ENCODE peak calls at places on chromosomes 12 and 14, in nine cellular contexts. T is upper lobe of right lung, W is psoas muscle, I is WERI-Rb-1, D is neuronal stem cell, N is mammary epithelial cell, U is suprapubic skin, C is tibial artery, Z is brain microvascular endothelial cell. X is an unnamed sample. For H3K36me3 and H3K27me3, the result is how much of the 10 kb centered on the place peaks cover.

GRCh38 chr12:96401061-96401871 is 1.0 kb upstream of the CDK17 start:
- DNase-seq in T (no peak), W (no peak), I (no peak), D (no peak), N (peak), U (no peak), C (no peak), Z (peak), X (no peak)

GRCh38 chr14:59274991-59275391 is 86.5 kb downstream of the DAAM1 start:
- DNase-seq in T (peak), W (no peak), I (peak), D (no peak), N (peak), U (no peak), C (no peak), Z (no peak), X (no peak)

GRCh38 chr14:38079886-38080285 is 127.8 kb upstream of the SSTR1 start:
- DNase-seq in T (no peak), W (no peak), I (no peak), D (no peak), N (no peak), U (no peak), C (no peak), Z (no peak), X (no peak)

GRCh38 chr14:67137744-67138371 is 51.4 kb upstream of the GARIN2 start:
- DNase-seq in T (no peak), W (no peak), I (no peak), D (no peak), N (peak), U (no peak), C (no peak), Z (no peak), X (no peak)

GRCh38 chr12:53870122-53870521 is 68.5 kb upstream of the HOXC13 start:
- DNase-seq in T (no peak), W (no peak), I (no peak), D (no peak), N (no peak), U (no peak), C (no peak), Z (no peak), X (no peak)

GRCh38 chr14:88904864-88905263 is 80.4 kb downstream of the TTC8 start:
- DNase-seq in T (no peak), W (no peak), I (no peak), D (no peak), N (peak), U (no peak), C (no peak), Z (peak), X (peak)

GRCh38 chr12:131390408-131391100 is 320.3 kb upstream of the SFSWAP start:
- DNase-seq in T (no peak), W (no peak), I (no peak), D (peak), N (no peak), U (no peak), C (no peak), Z (no peak), X (peak)

GRCh38 chr12:81209001-81209400 is 131.1 kb downstream of the ACSS3 start:
- DNase-seq in T (no peak), W (no peak), I (no peak), D (no peak), N (no peak), U (no peak), C (no peak), Z (peak), X (no peak)

GRCh38 chr12:107670999-107671643 is 14.5 kb upstream of the PWP1 start:
- DNase-seq in T (no peak), W (no peak), I (peak), D (no peak), N (no peak), U (no peak), C (no peak), Z (no peak), X (peak)

GRCh38 chr14:57559561-57559960 is 65.9 kb upstream of the CCDC198 start:
- DNase-seq in T (no peak), W (no peak), I (no peak), D (peak), N (no peak), U (no peak), C (no peak), Z (no peak), X (no peak)

GRCh38 chr14:64673748-64674147 is 30.5 kb upstream of the PLEKHG3 start:
- DNase-seq in T (no peak), W (no peak), I (no peak), D (no peak), N (peak), U (no peak), C (no peak), Z (no peak), X (no peak)

GRCh38 chr12:124883263-124883876 is 19.7 kb upstream of the SCARB1 start:
- DNase-seq in T (no peak), W (no peak), I (no peak), D (no peak), N (no peak), U (no peak), C (no peak), Z (no peak), X (peak)

GRCh38 chr12:42767326-42767954 is 177.9 kb upstream of the PRICKLE1 start:
- DNase-seq in T (no peak), W (no peak), I (no peak), D (no peak), N (no peak), U (no peak), C (no peak), Z (no peak), X (no peak)

GRCh38 chr14:88468396-88468795 is 82.9 kb downstream of the SPATA7 start:
- DNase-seq in T (no peak), W (no peak), I (no peak), D (no peak), N (peak), U (no peak), C (no peak), Z (peak), X (no peak)

GRCh38 chr12:26721800-26722199 is 111.2 kb downstream of the ITPR2 start:
- DNase-seq in T (no peak), W (no peak), I (no peak), D (no peak), N (peak), U (no peak), C (no peak), Z (no peak), X (peak)

GRCh38 chr12:51351913-51352532 is 5.5 kb upstream of the CELA1 start:
- DNase-seq in T (no peak), W (no peak), I (peak), D (peak), N (peak), U (no peak), C (no peak), Z (peak), X (peak)

GRCh38 chr12:42446761-42447160 is 120.8 kb downstream of the PPHLN1 start:
- DNase-seq in T (no peak), W (no peak), I (no peak), D (peak), N (no peak), U (no peak), C (no peak), Z (no peak), X (no peak)

GRCh38 chr12:104910196-104910840 is 47.8 kb downstream of the SLC41A2 start:
- DNase-seq in T (no peak), W (no peak), I (no peak), D (no peak), N (peak), U (no peak), C (no peak), Z (peak), X (no peak)

GRCh38 chr12:3117144-3117581 is 40.0 kb downstream of the TSPAN9 start:
- DNase-seq in T (no peak), W (peak), I (no peak), D (no peak), N (peak), U (no peak), C (no peak), Z (peak), X (no peak)

GRCh38 chr12:4353785-4354208 is 25.7 kb downstream of the FGF23 start:
- DNase-seq in T (no peak), W (no peak), I (peak), D (no peak), N (peak), U (no peak), C (no peak), Z (no peak), X (peak)

GRCh38 chr12:93080994-93081809 is 152.1 kb upstream of the EEA1 start:
- DNase-seq in T (no peak), W (no peak), I (no peak), D (no peak), N (peak), U (no peak), C (no peak), Z (peak), X (no peak)

GRCh38 chr14:24556756-24557155 is 19.3 kb downstream of the CTSG start:
- DNase-seq in T (no peak), W (no peak), I (no peak), D (no peak), N (peak), U (no peak), C (no peak), Z (no peak), X (peak)

GRCh38 chr12:47817272-47818006 is 2.3 kb downstream of the HDAC7 start:
- DNase-seq in T (peak), W (peak), I (no peak), D (no peak), N (no peak), U (no peak), C (no peak), Z (no peak), X (no peak)

GRCh38 chr12:47812797-47813490 is 6.8 kb downstream of the HDAC7 start:
- DNase-seq in T (peak), W (peak), I (no peak), D (peak), N (peak), U (peak), C (peak), Z (peak), X (peak)

GRCh38 chr12:47813491-47814196 is 6.1 kb downstream of the HDAC7 start:
- DNase-seq in T (no peak), W (no peak), I (no peak), D (peak), N (no peak), U (no peak), C (no peak), Z (no peak), X (peak)

GRCh38 chr12:47816646-47817271 is 2.9 kb downstream of the HDAC7 start:
- DNase-seq in T (peak), W (peak), I (no peak), D (no peak), N (no peak), U (no peak), C (no peak), Z (no peak), X (peak)

DNA sequence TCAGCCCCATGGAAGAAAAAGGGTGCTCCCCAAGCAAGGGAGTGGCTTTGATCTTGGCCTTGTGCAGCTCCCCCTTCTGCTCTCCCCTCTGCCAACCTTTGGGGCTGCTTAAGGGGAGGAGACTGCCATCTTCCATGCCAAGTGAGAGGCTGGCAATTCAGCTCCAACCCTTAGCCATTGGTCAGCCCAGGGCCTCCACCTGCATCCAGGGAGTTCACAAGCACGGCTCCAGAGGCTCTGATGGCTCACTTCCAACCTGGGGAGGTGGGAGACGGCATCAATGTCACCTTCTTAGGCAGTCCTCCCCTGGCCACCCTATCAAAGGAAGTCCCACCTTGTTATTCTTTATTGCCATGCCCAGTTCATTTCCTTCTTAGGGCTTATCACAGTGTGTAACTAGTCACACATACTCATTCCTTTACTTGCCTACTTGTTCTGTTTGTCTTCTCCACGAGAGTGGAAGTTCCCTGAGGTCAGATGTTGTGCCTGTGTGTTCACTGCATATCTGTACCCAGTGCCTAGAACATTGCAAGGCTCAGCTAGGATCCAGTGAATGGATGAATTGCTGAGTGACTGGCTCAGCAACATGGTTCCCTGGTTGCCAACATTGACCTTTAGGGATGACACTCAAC is 5.0 kb downstream of the HDAC7 start:
- DNase-seq in T (no peak), W (no peak), I (no peak), D (no peak), N (no peak), U (no peak), C (no peak), Z (no peak), X (no peak)
- H3K36me3 ChIP-seq in T (under half), W (under half), I (under half), D (under half), N (under half), U (under half), C (under half), Z (under half), X (under half)

GRCh38 chr12:113056381-113056630 is 224 bp upstream of the DTX1 start:
- DNase-seq in T (no peak), W (no peak), I (no peak), D (no peak), N (no peak), U (no peak), C (no peak), Z (no peak), X (no peak)

GRCh38 chr12:113057565-113058485 is 1.3 kb downstream of the DTX1 start:
- DNase-seq in T (peak), W (peak), I (no peak), D (no peak), N (no peak), U (no peak), C (no peak), Z (no peak), X (no peak)

GRCh38 chr12:113058553-113058952 is 2.0 kb downstream of the DTX1 start:
- DNase-seq in T (no peak), W (no peak), I (no peak), D (no peak), N (no peak), U (no peak), C (no peak), Z (no peak), X (no peak)

GRCh38 chr12:113055594-113056380 is 743 bp upstream of the DTX1 start:
- DNase-seq in T (peak), W (no peak), I (no peak), D (no peak), N (no peak), U (no peak), C (no peak), Z (no peak), X (no peak)

GRCh38 chr12:113056631-113057488 is at the start of gene DTX1:
- DNase-seq in T (peak), W (peak), I (peak), D (no peak), N (no peak), U (no peak), C (no peak), Z (no peak), X (no peak)
- H3K27me3 ChIP-seq in T (under half), W (under half), I (under half), D (under half), N (under half), U (under half), C (half or more), Z (half or more), X (under half)

GRCh38 chr12:119730381-119730780 is 62.4 kb downstream of the PRKAB1 start:
- DNase-seq in T (no peak), W (no peak), I (no peak), D (no peak), N (no peak), U (no peak), C (no peak), Z (no peak), X (no peak)

GRCh38 chr12:119725523-119725922 is 57.6 kb downstream of the PRKAB1 start:
- DNase-seq in T (no peak), W (no peak), I (no peak), D (no peak), N (no peak), U (no peak), C (no peak), Z (no peak), X (no peak)

GRCh38 chr12:119728437-119728730 is 60.5 kb downstream of the PRKAB1 start:
- DNase-seq in T (no peak), W (no peak), I (no peak), D (no peak), N (no peak), U (no peak), C (no peak), Z (no peak), X (no peak)

GRCh38 chr12:119727600-119728436 is 59.9 kb downstream of the PRKAB1 start:
- DNase-seq in T (no peak), W (no peak), I (no peak), D (no peak), N (no peak), U (no peak), C (no peak), Z (no peak), X (no peak)

GRCh38 chr12:119729871-119730270 is 61.9 kb downstream of the PRKAB1 start:
- DNase-seq in T (no peak), W (no peak), I (no peak), D (no peak), N (no peak), U (no peak), C (no peak), Z (no peak), X (no peak)
- H3K36me3 ChIP-seq in T (under half), W (under half), I (half or more), D (under half), N (under half), U (under half), C (under half), Z (under half), X (under half)

DNA sequence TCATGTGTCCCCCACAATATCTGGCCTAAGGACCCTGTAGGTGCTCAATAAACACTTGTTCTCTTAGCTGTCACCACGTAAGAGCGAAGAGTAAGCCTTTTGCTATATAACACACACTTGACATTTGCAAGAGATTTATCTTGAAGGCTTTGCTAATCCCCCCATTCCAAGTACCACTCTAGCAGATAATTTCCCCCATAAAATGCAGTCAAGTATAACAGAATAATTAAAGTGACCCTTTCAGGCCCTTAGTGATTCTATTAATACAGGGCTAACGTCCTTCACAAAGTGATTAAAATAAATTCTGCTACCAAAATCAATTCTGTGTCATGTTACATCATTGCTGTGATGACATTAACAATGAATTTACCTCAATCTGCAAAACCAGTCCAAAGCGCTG is 87.5 kb downstream of the PLXNC1 start:
- DNase-seq in T (no peak), W (no peak), I (no peak), D (no peak), N (no peak), U (no peak), C (no peak), Z (no peak), X (no peak)
- H3K27me3 ChIP-seq in T (under half), W (under half), I (under half), D (under half), N (under half), U (under half), C (under half), Z (under half), X (under half)

GRCh38 chr12:123260081-123260480 is 11.6 kb downstream of the CDK2AP1 start:
- DNase-seq in T (no peak), W (no peak), I (no peak), D (no peak), N (no peak), U (no peak), C (no peak), Z (no peak), X (no peak)
- H3K36me3 ChIP-seq in T (half or more), W (under half), I (half or more), D (half or more), N (under half), U (half or more), C (half or more), Z (half or more), X (half or more)

GRCh38 chr14:60505448-60505847 is 3.5 kb upstream of the SIX6 start:
- DNase-seq in T (no peak), W (no peak), I (no peak), D (peak), N (no peak), U (no peak), C (no peak), Z (no peak), X (no peak)
- H3K27me3 ChIP-seq in T (half or more), W (under half), I (under half), D (under half), N (half or more), U (half or more), C (half or more), Z (half or more), X (under half)

DNA sequence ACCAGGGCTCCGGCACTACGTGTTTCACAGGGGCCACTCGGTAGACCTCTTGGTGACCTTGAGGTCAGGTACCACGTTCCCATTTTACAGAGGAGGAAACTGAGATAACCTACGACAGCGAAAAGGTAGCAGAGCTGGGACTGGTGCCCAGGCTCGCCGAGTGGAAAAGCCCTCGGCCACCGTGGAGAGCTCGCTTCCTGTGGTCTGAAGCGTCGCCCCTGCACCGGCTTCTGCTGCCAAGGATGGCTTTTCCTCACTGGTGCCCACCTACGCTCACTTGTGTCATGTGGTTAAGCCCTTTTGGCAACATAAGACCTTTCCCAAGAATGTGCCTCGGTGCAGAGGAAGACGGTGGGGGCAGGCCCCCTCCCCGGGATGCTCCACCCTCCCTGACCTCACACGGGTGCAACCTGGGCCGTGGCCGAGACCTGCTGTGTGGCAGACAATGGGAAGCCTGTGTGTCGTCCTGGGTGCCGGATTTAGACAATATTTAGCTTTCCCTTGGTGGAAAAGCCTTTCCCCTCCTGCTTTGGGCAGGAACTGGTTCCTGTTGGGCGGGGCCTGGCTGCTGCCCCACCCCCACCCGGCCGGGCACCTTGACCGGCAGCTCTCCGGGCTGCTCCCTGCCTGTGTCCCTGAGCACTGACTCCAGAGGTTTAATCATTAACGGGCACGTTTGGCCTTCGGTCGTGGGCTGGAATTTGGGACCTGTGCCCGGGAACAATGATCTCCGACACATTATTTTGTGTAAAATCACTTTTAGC is 32.4 kb upstream of the PPP1R13B start:
- DNase-seq in T (peak), W (no peak), I (no peak), D (no peak), N (peak), U (no peak), C (no peak), Z (no peak), X (peak)
- H3K36me3 ChIP-seq in T (under half), W (under half), I (under half), D (under half), N (under half), U (under half), C (under half), Z (under half), X (under half)

DNA sequence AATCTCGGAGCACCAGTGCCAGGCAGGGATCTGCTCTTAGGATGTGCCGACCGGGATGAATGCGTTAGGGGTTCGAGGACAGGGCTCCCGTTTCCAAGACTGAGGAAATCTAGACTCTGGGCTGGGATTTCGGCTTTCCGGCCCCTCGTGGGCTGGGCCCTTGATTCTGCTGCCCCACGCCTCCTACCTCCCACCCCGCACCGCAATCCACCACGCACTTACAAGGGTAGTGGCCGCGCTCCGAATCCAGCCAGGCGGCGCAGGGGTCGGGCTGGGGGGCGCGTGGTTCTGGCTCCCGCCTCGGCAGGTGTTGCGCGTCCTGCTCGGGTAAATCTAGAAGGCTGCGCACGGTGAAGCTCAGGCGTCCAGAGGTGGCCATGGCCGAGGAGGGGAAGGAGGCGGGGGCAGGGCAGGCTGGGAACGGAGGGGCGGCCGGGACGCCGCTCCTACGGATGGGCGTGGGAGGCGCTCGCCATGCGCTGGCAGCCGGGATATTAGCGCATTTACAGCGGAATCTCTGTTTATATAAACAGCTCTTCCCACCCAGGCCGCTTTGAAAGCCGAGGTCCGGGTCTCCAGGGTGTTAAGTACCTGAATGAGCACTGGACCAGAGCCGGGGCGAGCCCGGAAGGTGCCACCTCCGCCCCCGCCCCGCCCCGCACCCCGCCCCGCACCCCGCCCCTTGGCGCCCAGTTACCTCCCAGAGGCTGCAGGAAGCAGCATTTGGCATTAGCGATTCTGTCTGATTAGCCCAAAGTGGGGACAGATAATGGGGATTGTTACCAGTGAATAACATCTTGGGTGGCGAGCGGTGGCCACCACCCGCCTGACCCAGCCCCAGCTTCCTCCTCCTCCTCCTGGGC is at the start of gene NKX2-8:
- DNase-seq in T (peak), W (no peak), I (no peak), D (no peak), N (peak), U (no peak), C (no peak), Z (no peak), X (no peak)
- H3K27me3 ChIP-seq in T (half or more), W (under half), I (half or more), D (half or more), N (under half), U (half or more), C (half or more), Z (half or more), X (under half)

X was measured in SJCRH30.